ENCODE peak calls at places on chromosomes 3 and 15, in six cellular contexts. I is A549, R is heart left ventricle, J is foreskin fibroblast, W is MCF 10A, D is endothelial cell. E is an unnamed sample.

GRCh38 chr3:14646150-14646573 is 5.4 kb upstream of the CCDC174 start:
- DNase-seq in D (no peak), W (no peak), J (no peak), I (no peak), R (no peak), E (no peak)

GRCh38 chr3:143307613-143308183 is 188.1 kb downstream of the CHST2 start:
- DNase-seq in I (peak; percentile 9), W (peak; percentile 48), J (peak; percentile 65), R (no peak), D (no peak), E (peak; percentile 61)

GRCh38 chr15:24976932-24977331 is 22.1 kb downstream of the SNRPN start:
- DNase-seq in R (no peak), D (no peak), I (no peak), J (no peak), W (no peak), E (no peak)

GRCh38 chr3:50436063-50436674 is 67.3 kb downstream of the CACNA2D2 start:
- DNase-seq in D (peak; percentile 78), J (peak; percentile 68), W (peak; percentile 54), R (peak; percentile 63), I (peak; percentile 67), E (no peak)

GRCh38 chr15:69321041-69321554 is 22.4 kb downstream of the PAQR5 start:
- DNase-seq in R (no peak), W (no peak), J (no peak), I (no peak), D (no peak), E (no peak)

GRCh38 chr3:102169915-102170479 is 264.8 kb upstream of the ZPLD1 start:
- DNase-seq in D (no peak), J (peak; percentile 37), R (no peak), I (no peak), W (no peak), E (no peak)

GRCh38 chr15:73989001-73989798 is 2.9 kb downstream of the STOML1 start:
- DNase-seq in J (peak; percentile 83), D (no peak), I (no peak), R (no peak), W (peak; percentile 71), E (peak; percentile 85)

GRCh38 chr3:194333212-194333980 is 17.7 kb downstream of the CPN2 start:
- DNase-seq in R (peak; percentile 86), J (peak; percentile 94), W (peak; percentile 97), I (peak; percentile 47), D (peak; percentile 96), E (no peak)

GRCh38 chr3:58824285-58824684 is 157.7 kb upstream of the FAM3D start:
- DNase-seq in J (peak; percentile 88), D (peak; percentile 71), I (peak; percentile 4), R (peak; percentile 27), W (peak; percentile 78), E (no peak)

GRCh38 chr3:10361375-10361774 is 40.5 kb upstream of the SEC13 start:
- DNase-seq in W (no peak), J (no peak), I (no peak), D (no peak), R (no peak), E (no peak)

GRCh38 chr3:127149621-127150310 is 43.2 kb upstream of the PRR23E start:
- DNase-seq in R (no peak), I (no peak), D (no peak), J (no peak), W (no peak), E (no peak)

GRCh38 chr3:126607214-126607908 is 47.6 kb downstream of the TXNRD3 start:
- DNase-seq in D (no peak), W (peak; percentile 21), I (no peak), J (peak; percentile 70), R (no peak), E (no peak)

GRCh38 chr15:85276508-85276907 is 103.9 kb upstream of the AKAP13 start:
- DNase-seq in R (no peak), I (no peak), D (no peak), W (peak; percentile 42), J (no peak), E (peak; percentile 11)

GRCh38 chr3:81087607-81088006 is 673.8 kb downstream of the GBE1 start:
- DNase-seq in I (no peak), D (no peak), W (no peak), R (no peak), J (no peak), E (no peak)

GRCh38 chr3:183354325-183354831 is 74.0 kb downstream of the MCF2L2 start:
- DNase-seq in D (no peak), J (no peak), W (no peak), I (no peak), R (no peak), E (no peak)

GRCh38 chr3:83632526-83632925 is 1326.3 kb upstream of the CADM2 start:
- DNase-seq in D (no peak), W (peak; percentile 9), I (no peak), J (peak; percentile 5), R (no peak), E (no peak)

GRCh38 chr3:30676424-30677346 is 70.3 kb downstream of the TGFBR2 start:
- DNase-seq in D (no peak), R (no peak), J (no peak), I (no peak), W (no peak), E (no peak)

GRCh38 chr15:45185903-45186770 is 1.6 kb downstream of the SHF start:
- DNase-seq in I (no peak), R (no peak), W (no peak), J (peak; percentile 60), D (no peak), E (no peak)

DNA sequence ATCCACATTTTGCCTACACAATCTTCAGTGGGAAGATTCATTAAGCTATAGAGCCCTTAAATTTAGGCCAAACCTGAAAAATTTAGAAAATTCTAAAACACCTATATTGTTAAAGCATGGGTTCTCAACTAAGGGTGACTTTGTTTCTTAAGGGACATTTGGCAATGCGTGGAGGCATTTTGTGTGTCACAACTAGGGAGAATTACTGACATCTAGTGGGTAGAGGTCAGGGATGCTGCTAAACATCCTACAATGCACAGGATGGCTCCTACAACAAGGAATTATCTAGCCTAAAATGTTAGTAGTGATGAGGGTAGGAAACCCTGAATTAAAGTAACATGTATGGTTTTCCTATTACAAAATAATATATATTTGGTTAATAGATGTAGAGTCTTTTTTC is 55.8 kb downstream of the TBC1D5 start:
- DNase-seq in R (no peak), I (peak; percentile 13), J (peak; percentile 11), W (peak; percentile 35), D (peak; percentile 8), E (no peak)
- TF ChIP-seq CTCF in R (peak; percentile 39), I (peak; percentile 76), J (no peak), W (peak; percentile 45), D (no peak), E (peak; percentile 57)

GRCh38 chr3:43287514-43287913 is 1.2 kb downstream of the SNRK start:
- DNase-seq in I (no peak), D (no peak), W (no peak), J (no peak), R (no peak), E (no peak)

GRCh38 chr3:43285644-43286043 is 696 bp upstream of the SNRK start:
- DNase-seq in R (no peak), D (peak; percentile 14), J (no peak), I (no peak), W (no peak), E (no peak)

GRCh38 chr3:43286886-43287301 is 554 bp downstream of the SNRK start:
- DNase-seq in R (no peak), I (peak; percentile 33), J (peak; percentile 56), W (peak; percentile 29), D (peak; percentile 8), E (no peak)

GRCh38 chr3:43288366-43288765 is 2.0 kb downstream of the SNRK start:
- DNase-seq in W (peak; percentile 10), I (no peak), R (no peak), D (no peak), J (peak; percentile 55), E (no peak)

DNA sequence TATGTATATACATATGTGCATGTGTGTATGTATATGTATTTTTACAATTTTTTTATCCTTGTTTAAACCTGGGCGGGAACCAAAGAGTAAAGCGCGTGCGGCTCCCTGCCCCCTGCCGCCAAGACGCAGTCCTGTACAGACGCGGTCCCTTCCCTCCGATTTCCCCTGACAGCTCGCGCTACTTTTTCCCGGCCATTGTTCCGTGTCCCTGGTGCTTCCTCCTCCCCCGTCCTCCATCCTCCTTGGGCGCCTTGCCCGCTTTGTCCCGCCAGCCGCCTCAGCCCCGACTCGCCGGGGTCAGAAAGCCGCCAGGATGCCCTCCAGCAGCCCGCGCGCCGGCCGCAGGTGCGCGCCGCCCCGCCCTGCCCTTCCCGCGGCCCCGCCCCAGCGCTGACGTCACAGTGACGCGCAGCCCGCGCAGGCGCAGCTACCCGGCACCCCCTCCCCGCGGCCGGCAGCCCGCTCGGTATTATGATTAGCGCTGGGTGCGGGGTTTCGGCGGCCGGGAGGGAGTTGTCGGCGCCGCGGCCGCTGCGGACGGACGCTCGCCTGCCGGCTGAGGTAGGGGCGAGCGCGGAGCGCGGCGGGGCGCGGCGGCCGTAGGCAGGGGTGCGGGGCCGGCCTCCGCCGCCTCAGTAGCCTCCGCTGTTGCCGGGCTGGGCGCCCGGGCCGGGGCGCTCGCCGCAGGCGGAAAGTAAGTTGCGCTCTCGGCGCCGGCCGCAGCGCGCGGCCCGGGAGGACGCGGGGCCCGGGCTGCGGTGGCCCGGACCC is at the start of gene SNRK:
- DNase-seq in R (peak; percentile 94), W (peak; percentile 77), I (peak; percentile 61), J (peak; percentile 90), D (peak; percentile 98), E (no peak)
- TF ChIP-seq CTCF in R (peak; percentile 37), W (peak; percentile 16), I (no peak), J (peak; percentile 15), D (no peak), E (peak; percentile 56)

DNA sequence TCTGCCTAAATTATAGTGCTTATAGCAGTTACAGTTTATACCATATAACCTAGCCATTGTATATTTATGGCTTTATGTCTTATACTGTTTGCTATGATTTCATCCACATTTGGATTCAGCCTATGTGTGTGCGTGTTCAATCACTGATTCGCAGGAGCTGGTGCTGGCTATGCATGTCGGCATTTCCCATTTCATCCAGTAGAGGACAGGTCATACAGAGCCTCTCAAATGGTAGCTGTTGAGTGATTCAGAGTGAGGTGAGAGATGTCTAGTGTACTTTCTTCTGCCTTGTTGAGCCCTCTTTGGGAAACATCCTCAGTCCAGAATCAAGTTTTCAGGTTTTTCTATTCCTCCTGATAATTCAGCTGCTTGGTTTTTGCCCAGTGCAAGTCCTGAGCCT is 76.1 kb downstream of the FRMD4B start:
- DNase-seq in W (peak; percentile 36), J (peak; percentile 37), I (no peak), D (peak; percentile 6), R (no peak), E (peak; percentile 59)
- TF ChIP-seq CTCF in W (peak; percentile 22), J (peak; percentile 55), I (peak; percentile 46), D (no peak), R (peak; percentile 44), E (peak; percentile 53)

GRCh38 chr3:49329201-49329600 is 10.7 kb downstream of the USP4 start:
- DNase-seq in J (no peak), I (no peak), D (no peak), R (no peak), W (no peak), E (no peak)

GRCh38 chr3:49333091-49333490 is 6.8 kb downstream of the USP4 start:
- DNase-seq in W (peak; percentile 50), I (no peak), J (no peak), D (no peak), R (no peak), E (no peak)

GRCh38 chr3:49324768-49325167 is 15.1 kb downstream of the USP4 start:
- DNase-seq in D (no peak), W (no peak), R (no peak), J (no peak), I (no peak), E (no peak)

DNA sequence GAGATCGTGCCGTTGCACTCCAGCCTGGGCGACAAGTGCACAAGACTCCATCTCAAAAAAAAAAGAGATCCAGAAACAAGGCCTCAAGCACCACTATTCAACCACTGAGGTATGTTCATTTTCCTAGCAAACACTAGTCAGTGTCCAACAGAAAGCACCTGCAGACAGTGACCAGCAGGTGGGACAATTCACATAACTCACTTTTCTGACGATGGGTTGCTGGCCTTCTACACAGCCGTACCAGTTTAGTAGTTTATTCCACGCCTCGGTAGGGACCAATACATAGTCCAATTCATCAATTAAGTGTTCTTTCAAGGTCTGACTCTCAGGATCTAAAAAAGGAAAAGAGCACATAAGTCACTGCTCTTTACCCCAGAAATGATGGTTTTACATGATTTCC is 12.4 kb downstream of the USP4 start:
- DNase-seq in D (no peak), R (no peak), W (peak; percentile 37), I (no peak), J (peak; percentile 8), E (no peak)
- TF ChIP-seq CTCF in D (peak; percentile 37), R (no peak), W (no peak), I (no peak), J (no peak), E (peak; percentile 49)

E was measured in foreskin keratinocyte.